ENCODE peak calls at places on chromosomes 1 and 21, in eight cellular contexts. One of them, this sample, is unnamed.

GRCh38 chr1:184075040-184076029 is 23.8 kb downstream of the TSEN15 start:
- DNase-seq in HCT116: peak; percentile 40
- DNase-seq in hepatocyte: peak; percentile 66
- DNase-seq in dorsolateral prefrontal cortex: peak; percentile 36
- DNase-seq in colonic mucosa: peak; percentile 38
- DNase-seq in Calu3: peak; percentile 50
- DNase-seq in psoas muscle: no peak
- DNase-seq in lung: no peak
- DNase-seq in this sample: peak; percentile 34

GRCh38 chr1:217896490-217896889 is 265.3 kb downstream of the SPATA17 start:
- DNase-seq in HCT116: no peak
- DNase-seq in hepatocyte: no peak
- DNase-seq in dorsolateral prefrontal cortex: no peak
- DNase-seq in colonic mucosa: no peak
- DNase-seq in Calu3: no peak
- DNase-seq in psoas muscle: no peak
- DNase-seq in lung: no peak
- DNase-seq in this sample: no peak

GRCh38 chr21:19326581-19327319 is 923.2 kb upstream of the TMPRSS15 start:
- DNase-seq in HCT116: no peak
- DNase-seq in hepatocyte: no peak
- DNase-seq in dorsolateral prefrontal cortex: no peak
- DNase-seq in colonic mucosa: no peak
- DNase-seq in Calu3: no peak
- DNase-seq in psoas muscle: no peak
- DNase-seq in lung: no peak
- DNase-seq in this sample: no peak

GRCh38 chr1:211829343-211830054 is 1.1 kb downstream of the LPGAT1 start:
- DNase-seq in HCT116: no peak
- DNase-seq in hepatocyte: peak; percentile 74
- DNase-seq in dorsolateral prefrontal cortex: peak; percentile 39
- DNase-seq in colonic mucosa: peak; percentile 43
- DNase-seq in Calu3: peak; percentile 8
- DNase-seq in psoas muscle: peak; percentile 55
- DNase-seq in lung: no peak
- DNase-seq in this sample: peak; percentile 29

GRCh38 chr1:68485431-68486022 is 11.4 kb downstream of the DEPDC1 start:
- DNase-seq in HCT116: no peak
- DNase-seq in hepatocyte: no peak
- DNase-seq in dorsolateral prefrontal cortex: no peak
- DNase-seq in colonic mucosa: no peak
- DNase-seq in Calu3: no peak
- DNase-seq in psoas muscle: no peak
- DNase-seq in lung: no peak
- DNase-seq in this sample: no peak

GRCh38 chr1:190588424-190588823 is 110.8 kb upstream of the BRINP3 start:
- DNase-seq in HCT116: no peak
- DNase-seq in hepatocyte: no peak
- DNase-seq in dorsolateral prefrontal cortex: no peak
- DNase-seq in colonic mucosa: no peak
- DNase-seq in Calu3: no peak
- DNase-seq in psoas muscle: no peak
- DNase-seq in lung: no peak
- DNase-seq in this sample: no peak

GRCh38 chr1:71956613-71957012 is 325.7 kb downstream of the NEGR1 start:
- DNase-seq in HCT116: no peak
- DNase-seq in hepatocyte: no peak
- DNase-seq in dorsolateral prefrontal cortex: no peak
- DNase-seq in colonic mucosa: no peak
- DNase-seq in Calu3: no peak
- DNase-seq in psoas muscle: no peak
- DNase-seq in lung: no peak
- DNase-seq in this sample: no peak

GRCh38 chr1:66351474-66351873 is 182.5 kb upstream of the SGIP1 start:
- DNase-seq in HCT116: no peak
- DNase-seq in hepatocyte: no peak
- DNase-seq in dorsolateral prefrontal cortex: no peak
- DNase-seq in colonic mucosa: no peak
- DNase-seq in Calu3: no peak
- DNase-seq in psoas muscle: no peak
- DNase-seq in lung: no peak
- DNase-seq in this sample: no peak

GRCh38 chr1:6519935-6520621 is 28.6 kb upstream of the PLEKHG5 start:
- DNase-seq in HCT116: no peak
- DNase-seq in hepatocyte: peak; percentile 78
- DNase-seq in dorsolateral prefrontal cortex: peak; percentile 55
- DNase-seq in colonic mucosa: no peak
- DNase-seq in Calu3: no peak
- DNase-seq in psoas muscle: peak; percentile 59
- DNase-seq in lung: no peak
- DNase-seq in this sample: peak; percentile 55

GRCh38 chr1:23029337-23029736 is 10.1 kb downstream of the KDM1A start:
- DNase-seq in HCT116: no peak
- DNase-seq in hepatocyte: no peak
- DNase-seq in dorsolateral prefrontal cortex: no peak
- DNase-seq in colonic mucosa: no peak
- DNase-seq in Calu3: no peak
- DNase-seq in psoas muscle: no peak
- DNase-seq in lung: no peak
- DNase-seq in this sample: no peak

GRCh38 chr1:204516180-204516879 is at the start of gene MDM4:
- DNase-seq in HCT116: peak; percentile 97
- DNase-seq in hepatocyte: peak; percentile 96
- DNase-seq in dorsolateral prefrontal cortex: peak; percentile 93
- DNase-seq in colonic mucosa: peak; percentile 93
- DNase-seq in Calu3: peak; percentile 95
- DNase-seq in psoas muscle: peak; percentile 96
- DNase-seq in lung: peak; percentile 93
- DNase-seq in this sample: peak; percentile 76

GRCh38 chr1:202123336-202123813 is 658 bp downstream of the GPR37L1 start:
- DNase-seq in HCT116: no peak
- DNase-seq in hepatocyte: no peak
- DNase-seq in dorsolateral prefrontal cortex: no peak
- DNase-seq in colonic mucosa: no peak
- DNase-seq in Calu3: no peak
- DNase-seq in psoas muscle: no peak
- DNase-seq in lung: no peak
- DNase-seq in this sample: no peak

GRCh38 chr1:229594227-229595008 is 31.5 kb downstream of the TAF5L start:
- DNase-seq in HCT116: no peak
- DNase-seq in hepatocyte: no peak
- DNase-seq in dorsolateral prefrontal cortex: no peak
- DNase-seq in colonic mucosa: no peak
- DNase-seq in Calu3: no peak
- DNase-seq in psoas muscle: no peak
- DNase-seq in lung: no peak
- DNase-seq in this sample: no peak

GRCh38 chr1:36609241-36610027 is 126.7 kb upstream of the CSF3R start:
- DNase-seq in HCT116: peak; percentile 68
- DNase-seq in hepatocyte: peak; percentile 74
- DNase-seq in dorsolateral prefrontal cortex: peak; percentile 81
- DNase-seq in colonic mucosa: peak; percentile 39
- DNase-seq in Calu3: peak; percentile 73
- DNase-seq in psoas muscle: no peak
- DNase-seq in lung: peak; percentile 33
- DNase-seq in this sample: peak; percentile 62

GRCh38 chr1:211469938-211470529 is 21.9 kb downstream of the RD3 start:
- DNase-seq in HCT116: peak; percentile 72
- DNase-seq in hepatocyte: peak; percentile 88
- DNase-seq in dorsolateral prefrontal cortex: peak; percentile 81
- DNase-seq in colonic mucosa: peak; percentile 91
- DNase-seq in Calu3: peak; percentile 94
- DNase-seq in psoas muscle: peak; percentile 80
- DNase-seq in lung: peak; percentile 81
- DNase-seq in this sample: peak; percentile 83

GRCh38 chr21:39441502-39442475 is 3.8 kb downstream of the LCA5L start:
- DNase-seq in HCT116: peak; percentile 45
- DNase-seq in hepatocyte: peak; percentile 62
- DNase-seq in dorsolateral prefrontal cortex: no peak
- DNase-seq in colonic mucosa: no peak
- DNase-seq in Calu3: peak; percentile 41
- DNase-seq in psoas muscle: no peak
- DNase-seq in lung: no peak
- DNase-seq in this sample: no peak

GRCh38 chr1:24421502-24421901 is 5.9 kb downstream of the NIPAL3 start:
- DNase-seq in HCT116: no peak
- DNase-seq in hepatocyte: no peak
- DNase-seq in dorsolateral prefrontal cortex: no peak
- DNase-seq in colonic mucosa: no peak
- DNase-seq in Calu3: no peak
- DNase-seq in psoas muscle: no peak
- DNase-seq in lung: peak; percentile 10
- DNase-seq in this sample: no peak

GRCh38 chr1:30606166-30606565 is 117.2 kb downstream of the MATN1 start:
- DNase-seq in HCT116: no peak
- DNase-seq in hepatocyte: no peak
- DNase-seq in dorsolateral prefrontal cortex: no peak
- DNase-seq in colonic mucosa: no peak
- DNase-seq in Calu3: no peak
- DNase-seq in psoas muscle: no peak
- DNase-seq in lung: peak; percentile 14
- DNase-seq in this sample: no peak

GRCh38 chr1:158248122-158248521 is 6.1 kb upstream of the CD1A start:
- DNase-seq in HCT116: no peak
- DNase-seq in hepatocyte: no peak
- DNase-seq in dorsolateral prefrontal cortex: no peak
- DNase-seq in colonic mucosa: peak; percentile 50
- DNase-seq in Calu3: no peak
- DNase-seq in psoas muscle: no peak
- DNase-seq in lung: no peak
- DNase-seq in this sample: no peak

GRCh38 chr1:41955461-41956159 is 36.9 kb upstream of the HIVEP3 start:
- DNase-seq in HCT116: peak; percentile 97
- DNase-seq in hepatocyte: peak; percentile 25
- DNase-seq in dorsolateral prefrontal cortex: no peak
- DNase-seq in colonic mucosa: no peak
- DNase-seq in Calu3: peak; percentile 68
- DNase-seq in psoas muscle: no peak
- DNase-seq in lung: no peak
- DNase-seq in this sample: no peak

GRCh38 chr1:215992620-215993019 is 425.5 kb downstream of the KCTD3 start:
- DNase-seq in HCT116: no peak
- DNase-seq in hepatocyte: no peak
- DNase-seq in dorsolateral prefrontal cortex: no peak
- DNase-seq in colonic mucosa: no peak
- DNase-seq in Calu3: peak; percentile 22
- DNase-seq in psoas muscle: no peak
- DNase-seq in lung: no peak
- DNase-seq in this sample: no peak
- TF ChIP-seq CTCF in HCT116: no peak
- TF ChIP-seq CTCF in hepatocyte: peak; percentile 43
- TF ChIP-seq CTCF in dorsolateral prefrontal cortex: no peak
- TF ChIP-seq CTCF in colonic mucosa: no peak
- TF ChIP-seq CTCF in Calu3: peak; percentile 29
- TF ChIP-seq CTCF in psoas muscle: peak; percentile 5
- TF ChIP-seq CTCF in lung: no peak
- TF ChIP-seq CTCF in this sample: peak; percentile 67

DNA sequence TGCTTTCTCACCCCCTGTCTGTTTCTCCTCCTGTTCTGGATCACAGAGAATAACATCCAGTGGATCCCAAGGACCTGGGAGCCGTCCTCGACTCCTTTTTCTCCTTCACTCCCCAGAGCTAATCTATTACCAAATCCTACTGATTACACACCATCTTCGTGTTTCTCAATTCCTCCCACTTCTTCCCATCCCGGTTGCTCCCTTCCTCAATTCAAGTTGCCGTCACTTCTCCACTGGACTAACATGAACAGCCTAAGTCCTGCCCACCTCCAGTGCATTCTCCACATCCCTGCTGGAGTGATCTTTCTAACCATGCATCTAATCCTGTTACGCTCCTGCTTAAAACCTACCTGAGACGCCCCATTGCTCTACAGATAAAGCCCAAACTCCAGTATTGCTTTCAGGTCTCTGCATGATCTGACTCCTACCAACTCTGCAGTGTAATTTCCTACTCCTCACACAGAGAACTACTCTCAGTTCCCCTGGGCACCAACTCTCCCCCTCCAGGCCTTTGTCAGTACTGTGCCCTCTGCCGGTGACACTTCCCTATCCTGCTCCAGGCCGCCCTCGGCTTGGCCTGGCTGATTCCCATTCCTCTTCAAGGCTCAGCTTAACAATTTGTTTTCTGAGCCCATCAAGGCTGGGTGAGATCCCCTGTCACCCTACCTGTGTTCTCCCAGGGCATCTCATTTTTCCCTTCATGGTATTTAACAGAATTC is 2.4 kb downstream of the SLAMF8 start:
- DNase-seq in HCT116: peak; percentile 29
- DNase-seq in hepatocyte: peak; percentile 60
- DNase-seq in dorsolateral prefrontal cortex: peak; percentile 31
- DNase-seq in colonic mucosa: peak; percentile 40
- DNase-seq in Calu3: peak; percentile 63
- DNase-seq in psoas muscle: peak; percentile 66
- DNase-seq in lung: peak; percentile 58
- DNase-seq in this sample: peak; percentile 28
- TF ChIP-seq CTCF in HCT116: peak; percentile 76
- TF ChIP-seq CTCF in hepatocyte: peak; percentile 33
- TF ChIP-seq CTCF in dorsolateral prefrontal cortex: peak; percentile 49
- TF ChIP-seq CTCF in colonic mucosa: peak; percentile 42
- TF ChIP-seq CTCF in Calu3: peak; percentile 70
- TF ChIP-seq CTCF in psoas muscle: peak; percentile 39
- TF ChIP-seq CTCF in lung: no peak
- TF ChIP-seq CTCF in this sample: peak; percentile 53

DNA sequence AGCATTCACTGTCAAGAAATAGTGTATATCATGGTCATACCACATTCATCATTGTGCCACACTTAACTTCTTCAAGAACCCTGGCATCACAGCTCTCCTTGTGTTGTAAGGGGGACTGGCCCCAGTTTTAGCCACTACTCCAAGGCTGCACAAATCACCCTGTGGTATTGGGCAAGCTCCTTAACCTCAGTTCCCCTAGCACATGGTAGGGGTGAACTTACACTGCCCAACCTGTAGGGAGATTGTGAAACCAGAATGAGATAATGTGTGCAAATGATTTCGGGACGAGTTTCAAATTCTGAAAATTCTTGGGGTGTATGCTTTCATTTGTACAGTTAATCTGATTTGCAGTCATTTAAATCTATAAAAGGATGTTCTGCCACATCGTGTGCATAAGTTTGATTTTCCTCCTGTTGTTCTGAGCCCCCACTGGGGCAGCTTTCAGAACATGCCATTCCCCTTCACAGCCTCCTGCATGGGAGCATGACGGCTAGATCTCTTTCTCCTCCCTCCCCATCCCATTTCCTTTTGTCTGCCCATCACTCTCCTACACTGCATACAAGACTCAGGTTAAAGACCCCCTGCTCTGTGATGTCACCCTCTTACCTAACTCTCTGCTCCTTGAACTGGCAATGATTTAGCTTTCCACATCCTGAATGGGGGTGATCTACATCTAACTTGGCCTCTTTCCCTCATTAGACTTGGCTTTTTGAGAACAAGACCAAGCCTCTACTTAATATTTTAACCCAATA is 290.3 kb downstream of the CHRM3 start:
- DNase-seq in HCT116: no peak
- DNase-seq in hepatocyte: no peak
- DNase-seq in dorsolateral prefrontal cortex: no peak
- DNase-seq in colonic mucosa: no peak
- DNase-seq in Calu3: no peak
- DNase-seq in psoas muscle: no peak
- DNase-seq in lung: no peak
- DNase-seq in this sample: no peak
- TF ChIP-seq CTCF in HCT116: no peak
- TF ChIP-seq CTCF in hepatocyte: no peak
- TF ChIP-seq CTCF in dorsolateral prefrontal cortex: no peak
- TF ChIP-seq CTCF in colonic mucosa: no peak
- TF ChIP-seq CTCF in Calu3: no peak
- TF ChIP-seq CTCF in psoas muscle: no peak
- TF ChIP-seq CTCF in lung: no peak
- TF ChIP-seq CTCF in this sample: peak; percentile 31

GRCh38 chr1:154474802-154475201 is 27.2 kb upstream of the TDRD10 start:
- DNase-seq in HCT116: peak; percentile 73
- DNase-seq in hepatocyte: peak; percentile 23
- DNase-seq in dorsolateral prefrontal cortex: peak; percentile 94
- DNase-seq in colonic mucosa: peak; percentile 92
- DNase-seq in Calu3: peak; percentile 88
- DNase-seq in psoas muscle: no peak
- DNase-seq in lung: peak; percentile 81
- DNase-seq in this sample: no peak
- TF ChIP-seq CTCF in HCT116: no peak
- TF ChIP-seq CTCF in hepatocyte: no peak
- TF ChIP-seq CTCF in dorsolateral prefrontal cortex: no peak
- TF ChIP-seq CTCF in colonic mucosa: no peak
- TF ChIP-seq CTCF in Calu3: no peak
- TF ChIP-seq CTCF in psoas muscle: no peak
- TF ChIP-seq CTCF in lung: no peak
- TF ChIP-seq CTCF in this sample: no peak

This sample was measured in neural crest cell.